ENCODE peak calls at places on chromosomes 12 and 14, in six cellular contexts. One of them, this sample, is unnamed.

GRCh38 chr12:116441292-116441691 is 117.9 kb upstream of the MAP1LC3B2 start:
- DNase-seq in foreskin fibroblast: no peak
- DNase-seq in heart right ventricle: no peak
- DNase-seq in choroid plexus epithelial cell: peak
- DNase-seq in heart left ventricle: no peak
- DNase-seq in lower leg skin: no peak
- DNase-seq in this sample: no peak

GRCh38 chr12:75437564-75437963 is 43.0 kb upstream of the GLIPR1 start:
- DNase-seq in foreskin fibroblast: no peak
- DNase-seq in heart right ventricle: no peak
- DNase-seq in choroid plexus epithelial cell: peak
- DNase-seq in heart left ventricle: no peak
- DNase-seq in lower leg skin: no peak
- DNase-seq in this sample: no peak

GRCh38 chr12:111408686-111409402 is 3.1 kb downstream of the SH2B3 start:
- DNase-seq in foreskin fibroblast: no peak
- DNase-seq in heart right ventricle: no peak
- DNase-seq in choroid plexus epithelial cell: no peak
- DNase-seq in heart left ventricle: no peak
- DNase-seq in lower leg skin: no peak
- DNase-seq in this sample: no peak

GRCh38 chr12:8912910-8913309 is 1.4 kb upstream of the PHC1 start:
- DNase-seq in foreskin fibroblast: no peak
- DNase-seq in heart right ventricle: no peak
- DNase-seq in choroid plexus epithelial cell: no peak
- DNase-seq in heart left ventricle: no peak
- DNase-seq in lower leg skin: peak
- DNase-seq in this sample: no peak

GRCh38 chr12:25775968-25776367 is 182.5 kb upstream of the RASSF8 start:
- DNase-seq in foreskin fibroblast: peak
- DNase-seq in heart right ventricle: no peak
- DNase-seq in choroid plexus epithelial cell: peak
- DNase-seq in heart left ventricle: no peak
- DNase-seq in lower leg skin: no peak
- DNase-seq in this sample: no peak

GRCh38 chr12:4809013-4809448 is 88.8 kb downstream of the GALNT8 start:
- DNase-seq in foreskin fibroblast: no peak
- DNase-seq in heart right ventricle: peak
- DNase-seq in choroid plexus epithelial cell: no peak
- DNase-seq in heart left ventricle: no peak
- DNase-seq in lower leg skin: no peak
- DNase-seq in this sample: no peak

GRCh38 chr14:52563120-52563519 is 10.5 kb downstream of the GPR137C start:
- DNase-seq in foreskin fibroblast: peak
- DNase-seq in heart right ventricle: no peak
- DNase-seq in choroid plexus epithelial cell: peak
- DNase-seq in heart left ventricle: no peak
- DNase-seq in lower leg skin: no peak
- DNase-seq in this sample: no peak

GRCh38 chr14:68958553-68958952 is 20.5 kb downstream of the ACTN1 start:
- DNase-seq in foreskin fibroblast: no peak
- DNase-seq in heart right ventricle: no peak
- DNase-seq in choroid plexus epithelial cell: no peak
- DNase-seq in heart left ventricle: peak
- DNase-seq in lower leg skin: no peak
- DNase-seq in this sample: no peak

GRCh38 chr12:92138144-92138543 is 7.5 kb downstream of the BTG1 start:
- DNase-seq in foreskin fibroblast: no peak
- DNase-seq in heart right ventricle: no peak
- DNase-seq in choroid plexus epithelial cell: no peak
- DNase-seq in heart left ventricle: no peak
- DNase-seq in lower leg skin: no peak
- DNase-seq in this sample: no peak

GRCh38 chr12:132544173-132544468 is 54.2 kb downstream of the FBRSL1 start:
- DNase-seq in foreskin fibroblast: no peak
- DNase-seq in heart right ventricle: no peak
- DNase-seq in choroid plexus epithelial cell: no peak
- DNase-seq in heart left ventricle: no peak
- DNase-seq in lower leg skin: no peak
- DNase-seq in this sample: no peak

GRCh38 chr12:94941440-94941862 is 62.0 kb downstream of the NDUFA12 start:
- DNase-seq in foreskin fibroblast: peak
- DNase-seq in heart right ventricle: peak
- DNase-seq in choroid plexus epithelial cell: peak
- DNase-seq in heart left ventricle: peak
- DNase-seq in lower leg skin: peak
- DNase-seq in this sample: peak

GRCh38 chr12:123271182-123271491 is 519 bp downstream of the CDK2AP1 start:
- DNase-seq in foreskin fibroblast: peak
- DNase-seq in heart right ventricle: peak
- DNase-seq in choroid plexus epithelial cell: peak
- DNase-seq in heart left ventricle: peak
- DNase-seq in lower leg skin: no peak
- DNase-seq in this sample: no peak

GRCh38 chr14:90828642-90829487 is 12.6 kb upstream of the TTC7B start:
- DNase-seq in foreskin fibroblast: no peak
- DNase-seq in heart right ventricle: no peak
- DNase-seq in choroid plexus epithelial cell: peak
- DNase-seq in heart left ventricle: no peak
- DNase-seq in lower leg skin: no peak
- DNase-seq in this sample: no peak

GRCh38 chr14:23009483-23009938 is 432 bp downstream of the C14orf93 start:
- DNase-seq in foreskin fibroblast: no peak
- DNase-seq in heart right ventricle: no peak
- DNase-seq in choroid plexus epithelial cell: no peak
- DNase-seq in heart left ventricle: no peak
- DNase-seq in lower leg skin: no peak
- DNase-seq in this sample: no peak

GRCh38 chr12:98532687-98533304 is 17.4 kb downstream of the TMPO start:
- DNase-seq in foreskin fibroblast: peak
- DNase-seq in heart right ventricle: no peak
- DNase-seq in choroid plexus epithelial cell: peak
- DNase-seq in heart left ventricle: no peak
- DNase-seq in lower leg skin: no peak
- DNase-seq in this sample: no peak

GRCh38 chr12:90905691-90906370 is 49.1 kb downstream of the CCER1 start:
- DNase-seq in foreskin fibroblast: peak
- DNase-seq in heart right ventricle: no peak
- DNase-seq in choroid plexus epithelial cell: peak
- DNase-seq in heart left ventricle: no peak
- DNase-seq in lower leg skin: no peak
- DNase-seq in this sample: no peak

GRCh38 chr12:55572168-55572567 is at the start of gene OR2AP1:
- DNase-seq in foreskin fibroblast: no peak
- DNase-seq in heart right ventricle: no peak
- DNase-seq in choroid plexus epithelial cell: no peak
- DNase-seq in heart left ventricle: no peak
- DNase-seq in lower leg skin: no peak
- DNase-seq in this sample: no peak

GRCh38 chr12:131449027-131449426 is 261.9 kb upstream of the SFSWAP start:
- DNase-seq in foreskin fibroblast: no peak
- DNase-seq in heart right ventricle: no peak
- DNase-seq in choroid plexus epithelial cell: no peak
- DNase-seq in heart left ventricle: no peak
- DNase-seq in lower leg skin: no peak
- DNase-seq in this sample: no peak

GRCh38 chr12:131454418-131455217 is 256.3 kb upstream of the SFSWAP start:
- DNase-seq in foreskin fibroblast: no peak
- DNase-seq in heart right ventricle: peak
- DNase-seq in choroid plexus epithelial cell: peak
- DNase-seq in heart left ventricle: peak
- DNase-seq in lower leg skin: no peak
- DNase-seq in this sample: no peak

GRCh38 chr12:131455218-131455506 is 255.7 kb upstream of the SFSWAP start:
- DNase-seq in foreskin fibroblast: no peak
- DNase-seq in heart right ventricle: no peak
- DNase-seq in choroid plexus epithelial cell: no peak
- DNase-seq in heart left ventricle: no peak
- DNase-seq in lower leg skin: no peak
- DNase-seq in this sample: no peak

GRCh38 chr12:131455581-131456110 is 255.2 kb upstream of the SFSWAP start:
- DNase-seq in foreskin fibroblast: no peak
- DNase-seq in heart right ventricle: no peak
- DNase-seq in choroid plexus epithelial cell: no peak
- DNase-seq in heart left ventricle: no peak
- DNase-seq in lower leg skin: no peak
- DNase-seq in this sample: no peak

GRCh38 chr12:131452444-131452860 is 258.4 kb upstream of the SFSWAP start:
- DNase-seq in foreskin fibroblast: no peak
- DNase-seq in heart right ventricle: no peak
- DNase-seq in choroid plexus epithelial cell: no peak
- DNase-seq in heart left ventricle: no peak
- DNase-seq in lower leg skin: no peak
- DNase-seq in this sample: no peak
- TF ChIP-seq CTCF in foreskin fibroblast: no peak
- TF ChIP-seq CTCF in heart right ventricle: no peak
- TF ChIP-seq CTCF in choroid plexus epithelial cell: peak
- TF ChIP-seq CTCF in heart left ventricle: peak
- TF ChIP-seq CTCF in lower leg skin: no peak
- TF ChIP-seq CTCF in this sample: peak

DNA sequence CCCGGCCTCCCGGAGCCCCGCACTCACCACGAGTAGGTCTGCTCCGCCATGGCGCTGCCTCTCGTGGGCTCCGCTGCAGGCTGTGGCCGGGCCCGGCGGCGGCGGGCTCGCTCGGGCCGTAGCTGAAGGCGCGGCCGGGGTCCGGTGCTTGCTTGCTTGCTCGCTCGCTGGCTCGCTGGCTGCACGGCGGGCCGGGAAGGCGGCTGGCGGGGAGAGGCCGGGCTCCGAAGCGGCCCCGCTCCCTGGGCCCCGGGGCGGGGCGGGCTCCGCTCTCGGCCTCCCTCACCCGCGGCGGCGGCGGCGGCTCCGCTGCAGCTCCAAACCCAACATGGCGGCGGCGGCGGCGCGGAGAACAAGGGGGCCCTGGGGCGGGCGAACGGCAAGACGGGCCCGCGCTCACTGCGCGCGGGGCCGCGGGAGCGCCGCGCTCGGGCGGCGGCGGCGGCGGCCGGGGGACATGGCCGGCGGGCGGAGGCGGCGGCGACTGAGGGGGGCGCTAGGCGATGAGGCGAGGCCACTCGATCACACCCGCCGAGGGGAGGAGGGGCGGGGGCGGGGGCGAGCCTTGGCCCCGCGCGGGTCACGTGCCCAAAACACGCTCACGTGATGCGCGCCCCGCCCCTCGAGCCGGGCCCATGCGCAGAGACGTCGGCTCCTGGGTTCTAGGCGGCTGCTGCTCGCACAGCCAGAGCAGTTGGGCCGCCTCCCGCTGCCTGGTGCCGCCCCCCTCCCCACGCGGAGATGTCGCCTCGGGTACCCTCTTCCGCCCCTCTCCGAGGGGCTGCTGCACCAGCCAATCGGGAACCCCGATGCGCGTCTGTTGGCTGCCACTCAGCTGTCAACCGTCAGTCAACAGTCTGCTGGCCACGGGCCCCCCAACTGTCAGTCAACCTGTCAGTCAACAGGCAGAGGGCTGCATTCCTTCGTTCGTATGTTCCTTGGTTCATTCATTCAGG is at the start of gene SPPL3:
- DNase-seq in foreskin fibroblast: peak
- DNase-seq in heart right ventricle: peak
- DNase-seq in choroid plexus epithelial cell: peak
- DNase-seq in heart left ventricle: peak
- DNase-seq in lower leg skin: peak
- DNase-seq in this sample: no peak
- TF ChIP-seq CTCF in foreskin fibroblast: no peak
- TF ChIP-seq CTCF in heart right ventricle: no peak
- TF ChIP-seq CTCF in choroid plexus epithelial cell: no peak
- TF ChIP-seq CTCF in heart left ventricle: no peak
- TF ChIP-seq CTCF in lower leg skin: no peak
- TF ChIP-seq CTCF in this sample: no peak

GRCh38 chr12:6947615-6948014 is 3.5 kb upstream of the PTPN6 start:
- DNase-seq in foreskin fibroblast: no peak
- DNase-seq in heart right ventricle: no peak
- DNase-seq in choroid plexus epithelial cell: no peak
- DNase-seq in heart left ventricle: no peak
- DNase-seq in lower leg skin: no peak
- DNase-seq in this sample: no peak

GRCh38 chr12:6950944-6951540 is at the start of gene PTPN6:
- DNase-seq in foreskin fibroblast: no peak
- DNase-seq in heart right ventricle: no peak
- DNase-seq in choroid plexus epithelial cell: no peak
- DNase-seq in heart left ventricle: no peak
- DNase-seq in lower leg skin: no peak
- DNase-seq in this sample: no peak

GRCh38 chr12:6946920-6947374 is 3.1 kb downstream of the C12orf57 start:
- DNase-seq in foreskin fibroblast: no peak
- DNase-seq in heart right ventricle: no peak
- DNase-seq in choroid plexus epithelial cell: no peak
- DNase-seq in heart left ventricle: no peak
- DNase-seq in lower leg skin: no peak
- DNase-seq in this sample: no peak

GRCh38 chr12:6950401-6950801 is 755 bp upstream of the PTPN6 start:
- DNase-seq in foreskin fibroblast: no peak
- DNase-seq in heart right ventricle: no peak
- DNase-seq in choroid plexus epithelial cell: no peak
- DNase-seq in heart left ventricle: no peak
- DNase-seq in lower leg skin: no peak
- DNase-seq in this sample: no peak

DNA sequence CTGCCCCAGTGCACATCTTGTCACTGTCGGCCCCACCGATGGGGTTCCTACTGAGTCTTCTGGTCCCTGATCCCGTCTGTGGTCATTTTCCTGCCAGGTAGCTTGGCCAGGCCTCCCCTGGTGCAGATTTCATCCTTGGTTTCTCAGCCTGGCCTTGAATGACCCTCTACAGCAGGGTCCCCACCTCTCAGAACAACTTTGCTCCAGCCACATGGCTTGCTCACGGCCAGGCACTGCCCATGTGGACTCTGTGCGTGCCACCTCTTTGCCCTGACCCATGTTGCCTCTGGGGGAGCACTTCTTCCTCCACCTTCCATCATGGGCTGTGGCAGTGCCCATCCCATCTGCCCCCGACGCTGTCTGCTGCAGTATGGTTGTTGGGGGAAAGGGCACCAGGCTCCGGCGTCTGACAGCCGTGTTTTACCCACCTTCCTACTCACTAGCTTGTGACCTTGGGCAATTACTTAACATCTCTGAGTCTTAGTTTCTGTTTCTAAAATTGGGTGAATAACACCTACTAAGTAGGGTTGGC is 2.0 kb upstream of the PTPN6 start:
- DNase-seq in foreskin fibroblast: no peak
- DNase-seq in heart right ventricle: no peak
- DNase-seq in choroid plexus epithelial cell: no peak
- DNase-seq in heart left ventricle: no peak
- DNase-seq in lower leg skin: no peak
- DNase-seq in this sample: no peak
- TF ChIP-seq CTCF in foreskin fibroblast: no peak
- TF ChIP-seq CTCF in heart right ventricle: no peak
- TF ChIP-seq CTCF in choroid plexus epithelial cell: no peak
- TF ChIP-seq CTCF in heart left ventricle: no peak
- TF ChIP-seq CTCF in lower leg skin: no peak
- TF ChIP-seq CTCF in this sample: no peak

DNA sequence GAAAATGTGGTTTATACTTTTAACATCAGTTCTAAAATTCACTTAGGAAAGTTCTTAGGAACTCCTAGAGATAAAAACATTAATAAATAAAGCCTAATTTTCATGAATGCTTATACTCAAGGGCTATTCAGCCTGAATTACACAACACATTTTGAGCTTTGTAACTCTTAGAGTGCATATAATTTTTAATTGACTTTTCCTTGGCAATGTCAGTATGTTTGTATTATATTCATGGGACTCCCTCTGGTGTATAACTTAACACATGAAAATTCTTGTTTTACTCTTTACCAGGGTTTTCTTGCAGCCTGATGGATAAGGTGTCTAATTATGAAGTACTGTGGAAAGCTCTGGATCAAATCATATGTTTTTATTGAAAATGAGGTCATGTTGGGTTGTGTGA is 150.6 kb upstream of the HMGA2 start:
- DNase-seq in foreskin fibroblast: no peak
- DNase-seq in heart right ventricle: no peak
- DNase-seq in choroid plexus epithelial cell: peak
- DNase-seq in heart left ventricle: no peak
- DNase-seq in lower leg skin: no peak
- DNase-seq in this sample: no peak
- TF ChIP-seq CTCF in foreskin fibroblast: no peak
- TF ChIP-seq CTCF in heart right ventricle: no peak
- TF ChIP-seq CTCF in choroid plexus epithelial cell: peak
- TF ChIP-seq CTCF in heart left ventricle: no peak
- TF ChIP-seq CTCF in lower leg skin: no peak
- TF ChIP-seq CTCF in this sample: no peak

This sample was measured in kidney epithelial cell.